ENCODE peak calls at places on chromosomes 12 and 14, in ten cellular contexts. M is NCI-H146, P is PC-3, Y is fibroblast of pulmonary artery, S is GM13976, W is A549, I is heart left ventricle, L is gastrocnemius medialis, T is HTR-8/SVneo, A is GM04504. O is an unnamed sample.

GRCh38 chr12:55966408-55967281 is at the start of gene CDK2:
- DNase-seq in M (peak), P (peak), Y (peak), S (peak), W (peak), I (peak), L (peak), T (peak), A (peak), O (peak)

GRCh38 chr14:92389598-92390126 is 66.7 kb downstream of the SLC24A4 start:
- DNase-seq in M (no peak), P (no peak), Y (no peak), S (no peak), W (no peak), I (no peak), L (no peak), T (no peak), A (no peak), O (no peak)

GRCh38 chr14:75254381-75254821 is 24.2 kb upstream of the FOS start:
- DNase-seq in M (no peak), P (peak), Y (no peak), S (no peak), W (no peak), I (peak), L (peak), T (no peak), A (no peak), O (no peak)

GRCh38 chr14:96275182-96276112 is 19.4 kb downstream of the BDKRB1 start:
- DNase-seq in M (peak), P (peak), Y (peak), S (peak), W (peak), I (peak), L (peak), T (peak), A (peak), O (peak)

GRCh38 chr12:119693006-119693405 is 25.1 kb downstream of the PRKAB1 start:
- DNase-seq in M (no peak), P (peak), Y (peak), S (no peak), W (no peak), I (no peak), L (no peak), T (peak), A (peak), O (peak)

GRCh38 chr14:99645545-99646505 is 896 bp downstream of the HHIPL1 start:
- DNase-seq in M (no peak), P (no peak), Y (no peak), S (no peak), W (no peak), I (no peak), L (no peak), T (no peak), A (no peak), O (peak)

GRCh38 chr14:53963491-53964227 is 7.0 kb upstream of the BMP4 start:
- DNase-seq in M (no peak), P (peak), Y (peak), S (no peak), W (no peak), I (peak), L (no peak), T (no peak), A (no peak), O (peak)

GRCh38 chr12:56267443-56268071 is 815 bp downstream of the COQ10A start:
- DNase-seq in M (no peak), P (no peak), Y (no peak), S (peak), W (no peak), I (peak), L (peak), T (no peak), A (no peak), O (no peak)

GRCh38 chr14:91142214-91142668 is 28.4 kb downstream of the DGLUCY start:
- DNase-seq in M (no peak), P (no peak), Y (no peak), S (peak), W (no peak), I (no peak), L (no peak), T (no peak), A (no peak), O (no peak)

GRCh38 chr14:39731912-39732311 is 299.7 kb upstream of the FBXO33 start:
- DNase-seq in M (no peak), P (peak), Y (no peak), S (no peak), W (no peak), I (no peak), L (no peak), T (no peak), A (no peak), O (no peak)

GRCh38 chr12:55652352-55652751 is 15.7 kb downstream of the OR10P1 start:
- DNase-seq in M (no peak), P (no peak), Y (no peak), S (no peak), W (no peak), I (no peak), L (no peak), T (no peak), A (no peak), O (no peak)

O was measured in right cardiac atrium.